ENCODE peak calls at places on chromosomes 4 and X, in ten cellular contexts. I is GM03348; K is GM13977; Y is EL; F is brain microvascular endothelial cell; H is ovary; O is left ventricle myocardium superior; M is activated naive CD4-positive, alpha-beta T cell; Q is HEK293T; P is activated CD4-positive, alpha-beta T cell treated with anti-CD3 and anti-CD28 coated beads for 1 hour. J is an unnamed sample.
A peak's percentile ranks its signal among the peaks of the same experiment; 100 is the strongest.

GRCh38 chr4:182578402-182578801 is 335.2 kb downstream of the TENM3 start:
- DNase-seq in Y (peak; percentile 74), K (no peak), F (peak; percentile 81), I (peak; percentile 24), H (no peak), O (no peak), M (no peak), Q (no peak), P (no peak), J (no peak)

GRCh38 chr4:101184668-101185067 is 162.7 kb downstream of the PPP3CA start:
- DNase-seq in Q (no peak), F (no peak), O (no peak), M (no peak), Y (no peak), I (no peak), K (no peak), H (no peak), P (no peak), J (no peak)

GRCh38 chr4:124947622-124948265 is 235.2 kb upstream of the ANKRD50 start:
- DNase-seq in M (no peak), Y (peak; percentile 21), K (no peak), F (no peak), H (no peak), P (no peak), O (no peak), I (peak; percentile 3), Q (no peak), J (no peak)

GRCh38 chr4:113101669-113102068 is 52.2 kb downstream of the ANK2 start:
- DNase-seq in I (peak; percentile 44), F (peak; percentile 39), O (no peak), Y (peak; percentile 51), H (no peak), K (no peak), M (no peak), Q (no peak), P (no peak), J (no peak)

GRCh38 chrX:140432328-140433025 is 72.4 kb downstream of the SOX3 start:
- DNase-seq in I (no peak), O (peak; percentile 52), Y (peak; percentile 6), F (no peak), P (no peak), H (peak; percentile 35), M (no peak), K (no peak), Q (no peak), J (no peak)

GRCh38 chr4:16591867-16592266 is 306.6 kb downstream of the LDB2 start:
- DNase-seq in O (peak; percentile 71), P (no peak), F (no peak), Y (no peak), K (no peak), I (no peak), H (peak; percentile 88), M (no peak), Q (no peak), J (peak; percentile 25)

GRCh38 chr4:117093581-117093980 is 8.2 kb upstream of the TRAM1L1 start:
- DNase-seq in Y (no peak), P (no peak), H (no peak), I (no peak), O (no peak), F (peak; percentile 64), Q (no peak), K (no peak), M (no peak), J (no peak)

GRCh38 chrX:105636667-105637066 is 185.7 kb upstream of the NRK start:
- DNase-seq in K (no peak), P (no peak), H (no peak), Q (no peak), M (no peak), O (no peak), F (no peak), I (no peak), Y (no peak), J (no peak)

GRCh38 chr4:164856396-164856795 is 20.6 kb upstream of the APELA start:
- DNase-seq in H (no peak), Q (no peak), M (no peak), F (no peak), O (no peak), Y (no peak), P (no peak), I (no peak), K (no peak), J (no peak)

GRCh38 chrX:43813898-43814297 is 68.4 kb downstream of the MAOB start:
- DNase-seq in I (no peak), P (no peak), Y (peak; percentile 4), F (no peak), O (no peak), M (no peak), H (no peak), Q (peak; percentile 10), K (no peak), J (no peak)

GRCh38 chr4:151105454-151106032 is 6.1 kb downstream of the RPS3A start:
- DNase-seq in H (no peak), O (no peak), P (no peak), Q (no peak), K (no peak), Y (no peak), M (no peak), F (no peak), I (no peak), J (no peak)

GRCh38 chr4:121977251-121978168 is 25.6 kb upstream of the TRPC3 start:
- DNase-seq in O (no peak), F (peak; percentile 72), Y (no peak), P (no peak), H (no peak), M (no peak), K (no peak), I (no peak), Q (no peak), J (no peak)

GRCh38 chr4:56786955-56787354 is 34.5 kb downstream of the SPINK2 start:
- DNase-seq in F (peak; percentile 82), P (no peak), Q (peak; percentile 19), H (peak; percentile 76), Y (peak; percentile 85), O (peak; percentile 83), K (no peak), I (peak; percentile 79), M (no peak), J (no peak)

GRCh38 chr4:2812600-2812932 is 19.7 kb downstream of the SH3BP2 start:
- DNase-seq in K (no peak), Y (no peak), P (no peak), F (no peak), Q (no peak), O (no peak), M (peak; percentile 17), I (peak; percentile 31), H (no peak), J (no peak)

GRCh38 chr4:109184421-109184956 is 118.0 kb downstream of the COL25A1 start:
- DNase-seq in Q (no peak), O (peak; percentile 61), I (no peak), P (no peak), K (no peak), M (no peak), F (no peak), Y (no peak), H (no peak), J (no peak)

GRCh38 chr4:80610845-80611244 is 275.3 kb downstream of the CFAP299 start:
- DNase-seq in H (no peak), O (no peak), I (peak; percentile 9), P (no peak), K (peak; percentile 9), M (no peak), Y (peak; percentile 33), F (peak; percentile 27), Q (peak; percentile 13), J (no peak)

GRCh38 chr4:2472187-2472586 is 3.3 kb downstream of the RNF4 start:
- DNase-seq in Q (no peak), K (no peak), O (no peak), M (no peak), H (no peak), I (no peak), P (no peak), F (no peak), Y (peak; percentile 55), J (no peak)

GRCh38 chrX:150697641-150698040 is 4.4 kb downstream of the MTMR1 start:
- DNase-seq in Y (no peak), M (no peak), P (no peak), F (no peak), H (no peak), K (no peak), O (no peak), I (no peak), Q (no peak), J (no peak)

GRCh38 chrX:17679820-17680219 is 57.5 kb upstream of the SCML1 start:
- DNase-seq in Y (no peak), P (no peak), O (no peak), F (no peak), M (no peak), K (no peak), I (no peak), H (no peak), Q (no peak), J (no peak)

GRCh38 chrX:150477364-150477763 is 91.1 kb upstream of the MTM1 start:
- DNase-seq in I (no peak), M (no peak), O (no peak), Y (no peak), P (no peak), K (no peak), F (no peak), Q (no peak), H (no peak), J (no peak)

GRCh38 chr4:63787326-63787725 is 621.9 kb downstream of the TECRL start:
- DNase-seq in I (no peak), H (no peak), F (no peak), P (no peak), K (no peak), M (no peak), O (no peak), Q (no peak), Y (no peak), J (no peak)

GRCh38 chr4:89298160-89298559 is 9.4 kb downstream of the GPRIN3 start:
- DNase-seq in M (peak; percentile 1), H (no peak), P (no peak), O (no peak), F (no peak), Q (no peak), I (no peak), K (no peak), Y (no peak), J (no peak)

GRCh38 chr4:3198906-3199305 is 50.1 kb upstream of the MSANTD1 start:
- DNase-seq in Y (no peak), H (no peak), O (no peak), M (no peak), F (no peak), P (no peak), Q (no peak), I (no peak), K (no peak), J (no peak)

GRCh38 chr4:101355767-101356702 is 8.7 kb upstream of the PPP3CA start:
- DNase-seq in F (peak; percentile 77), I (peak; percentile 69), Q (no peak), M (no peak), K (no peak), H (no peak), Y (peak; percentile 89), O (no peak), P (no peak), J (no peak)

GRCh38 chrX:41827886-41828285 is 95.5 kb downstream of the CASK start:
- DNase-seq in O (no peak), Y (peak; percentile 51), K (no peak), P (no peak), M (no peak), H (no peak), I (peak; percentile 28), Q (no peak), F (no peak), J (no peak)

GRCh38 chr4:20532871-20533870 is 167.1 kb upstream of the PACRGL start:
- DNase-seq in H (no peak), Y (peak; percentile 45), O (no peak), P (no peak), M (no peak), I (peak; percentile 36), K (no peak), F (peak; percentile 7), Q (no peak), J (no peak)

GRCh38 chr4:25654971-25655963 is at the start of gene SLC34A2:
- DNase-seq in M (no peak), I (no peak), H (no peak), O (no peak), Y (no peak), K (no peak), P (no peak), Q (no peak), F (no peak), J (no peak)

GRCh38 chrX:13387656-13388421 is 68.0 kb upstream of the ATXN3L start:
- DNase-seq in K (no peak), Y (peak; percentile 16), H (no peak), M (no peak), F (no peak), I (peak; percentile 6), Q (no peak), O (no peak), P (no peak), J (no peak)